ENCODE peak calls at places on chromosomes 13 and 19, in four cellular contexts. R is A549, Z is GM12878, S is K562. N is an unnamed sample.

GRCh38 chr19:279231-279630 is 12.0 kb downstream of the PLPP2 start:
- DNase-seq in R (no peak), Z (no peak), S (no peak), N (no peak)

GRCh38 chr13:110497003-110497402 is 64.5 kb downstream of the RAB20 start:
- DNase-seq in R (no peak), Z (no peak), S (no peak), N (no peak)

GRCh38 chr13:67131393-67131792 is 98.7 kb downstream of the PCDH9 start:
- DNase-seq in R (no peak), Z (no peak), S (no peak), N (no peak)

GRCh38 chr13:29676941-29677452 is 81.5 kb upstream of the SLC7A1 start:
- DNase-seq in R (peak), Z (no peak), S (no peak), N (no peak)

GRCh38 chr19:42450314-42450934 is 7.7 kb upstream of the CXCL17 start:
- DNase-seq in R (peak), Z (peak), S (peak), N (peak)

GRCh38 chr19:33374406-33374703 is 846 bp downstream of the CEBPG start:
- DNase-seq in R (no peak), Z (no peak), S (peak), N (no peak)

GRCh38 chr13:21736926-21737325 is 66.1 kb downstream of the FGF9 start:
- DNase-seq in R (no peak), Z (no peak), S (no peak), N (no peak)

GRCh38 chr13:94825507-94825906 is 113.2 kb upstream of the SOX21 start:
- DNase-seq in R (no peak), Z (no peak), S (no peak), N (no peak)

GRCh38 chr13:83024226-83024625 is 858.0 kb downstream of the SLITRK1 start:
- DNase-seq in R (no peak), Z (no peak), S (no peak), N (no peak)

GRCh38 chr19:18858906-18859646 is 27.3 kb downstream of the UPF1 start:
- DNase-seq in R (no peak), Z (no peak), S (no peak), N (no peak)

GRCh38 chr13:45055902-45056648 is 64.2 kb upstream of the GTF2F2 start:
- DNase-seq in R (no peak), Z (no peak), S (peak), N (no peak)

GRCh38 chr13:65914707-65915106 is 1315.4 kb downstream of the PCDH9 start:
- DNase-seq in R (no peak), Z (no peak), S (no peak), N (no peak)

GRCh38 chr13:71515639-71516038 is 351.4 kb downstream of the DACH1 start:
- DNase-seq in R (no peak), Z (no peak), S (no peak), N (no peak)

GRCh38 chr19:19280561-19280960 is 7.5 kb upstream of the TM6SF2 start:
- DNase-seq in R (no peak), Z (no peak), S (no peak), N (no peak)

GRCh38 chr13:26112843-26113242 is 61.0 kb upstream of the SHISA2 start:
- DNase-seq in R (peak), Z (no peak), S (peak), N (no peak)

GRCh38 chr19:55383279-55383788 is 758 bp downstream of the TMEM238 start:
- DNase-seq in R (no peak), Z (no peak), S (no peak), N (no peak)

GRCh38 chr13:32468502-32469147 is 40.7 kb upstream of the N4BP2L1 start:
- DNase-seq in R (peak), Z (no peak), S (peak), N (no peak)

GRCh38 chr19:45863840-45864628 is at the start of gene FOXA3:
- DNase-seq in R (peak), Z (no peak), S (peak), N (peak)

GRCh38 chr19:3990815-3991117 is 5.5 kb upstream of the EEF2 start:
- DNase-seq in R (no peak), Z (no peak), S (no peak), N (no peak)

DNA sequence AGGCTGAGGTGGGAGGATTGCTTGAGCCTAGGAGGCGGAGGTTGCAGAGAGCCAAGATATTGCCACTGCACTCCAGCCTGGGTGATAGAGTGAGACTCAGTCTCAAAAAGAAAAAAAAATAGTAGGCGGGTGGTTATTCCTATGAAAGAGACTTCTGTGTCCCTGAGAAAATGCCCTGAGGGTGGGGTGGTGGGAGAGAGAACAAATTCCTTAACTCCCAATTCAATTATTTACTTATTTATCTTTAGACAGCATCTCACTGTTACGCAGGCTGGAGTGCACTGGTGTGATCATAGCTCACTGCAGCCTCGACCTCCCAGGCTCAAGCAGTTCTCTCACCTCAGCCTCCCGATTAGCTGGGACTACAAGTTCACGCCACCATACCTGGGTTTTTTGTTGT is 10.4 kb upstream of the EEF2 start:
- DNase-seq in R (no peak), Z (no peak), S (no peak), N (peak)
- TF ChIP-seq CHD4 in R (no peak), Z (no peak), S (no peak), N (no peak)

GRCh38 chr19:57317503-57317902 is 2.8 kb upstream of the ZNF543 start:
- DNase-seq in R (no peak), Z (no peak), S (no peak), N (no peak)
- TF ChIP-seq CHD4 in R (no peak), Z (no peak), S (no peak), N (no peak)

GRCh38 chr13:114101325-114101821 is 31.1 kb downstream of the RASA3 start:
- DNase-seq in R (no peak), Z (no peak), S (no peak), N (no peak)

GRCh38 chr13:114100446-114101320 is 31.7 kb downstream of the RASA3 start:
- DNase-seq in R (no peak), Z (no peak), S (no peak), N (no peak)

GRCh38 chr13:114097893-114098688 is 34.3 kb downstream of the RASA3 start:
- DNase-seq in R (no peak), Z (no peak), S (no peak), N (no peak)

GRCh38 chr13:114099191-114099590 is 33.2 kb downstream of the RASA3 start:
- DNase-seq in R (peak), Z (no peak), S (peak), N (peak)

GRCh38 chr13:114099918-114100445 is 32.4 kb downstream of the RASA3 start:
- DNase-seq in R (peak), Z (no peak), S (no peak), N (peak)
- TF ChIP-seq CHD4 in R (no peak), Z (no peak), S (no peak), N (no peak)

DNA sequence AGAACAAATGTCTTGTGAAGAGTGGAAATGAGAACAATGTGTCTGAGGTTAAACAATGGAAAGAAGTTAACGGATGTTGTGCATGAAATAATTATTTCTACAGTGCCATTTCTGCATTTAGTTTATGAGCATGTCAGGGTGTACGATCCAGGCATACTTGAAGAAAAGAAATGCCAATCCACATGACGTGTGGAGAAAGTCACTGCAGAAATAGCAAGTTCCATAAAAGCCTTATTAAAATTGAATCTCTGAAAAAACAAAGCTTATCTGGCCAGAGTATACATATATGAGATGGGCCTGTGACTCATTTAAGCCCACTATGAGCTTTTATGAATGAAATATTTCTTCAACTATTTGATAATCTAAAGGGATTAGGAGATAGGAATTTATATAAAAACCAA is 426.1 kb downstream of the EFNB2 start:
- DNase-seq in R (no peak), Z (no peak), S (no peak), N (no peak)
- TF ChIP-seq CHD4 in R (no peak), Z (no peak), S (no peak), N (no peak)

DNA sequence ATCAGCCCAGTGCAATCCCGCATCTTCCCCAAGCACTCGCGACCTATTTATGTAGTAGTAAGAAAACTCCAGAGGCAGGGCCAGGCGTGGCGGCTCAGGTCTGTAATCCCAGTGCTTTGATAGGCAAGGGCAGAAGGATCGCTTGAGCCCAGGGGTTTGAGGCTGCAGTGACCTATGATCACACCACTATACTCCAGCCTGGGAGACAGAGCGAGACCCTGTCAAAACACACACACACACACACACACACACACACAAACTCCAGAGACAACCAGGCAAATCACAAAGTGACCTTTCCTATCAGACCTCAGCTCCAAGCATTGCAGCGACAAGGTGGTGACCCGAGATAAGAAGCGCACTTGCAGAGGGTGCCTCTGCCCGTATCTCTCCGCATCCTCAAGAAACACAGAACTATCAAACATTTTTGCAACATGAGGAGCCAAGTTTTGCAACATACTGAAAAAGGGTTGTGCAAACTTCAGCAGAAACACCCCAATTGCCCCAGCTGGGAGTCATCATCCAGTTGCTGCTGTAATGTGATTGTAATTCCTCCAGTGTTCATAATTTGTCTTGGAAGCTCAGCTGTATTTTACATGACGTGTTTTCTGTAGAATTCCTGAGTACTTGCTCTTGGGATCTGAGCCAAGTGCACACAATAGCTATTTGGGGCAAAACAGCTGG is 8.7 kb upstream of the KLF2 start:
- DNase-seq in R (no peak), Z (no peak), S (peak), N (no peak)
- TF ChIP-seq CHD4 in R (no peak), Z (no peak), S (no peak), N (no peak)

GRCh38 chr19:10712754-10713153 is 5.1 kb upstream of the DNM2 start:
- DNase-seq in R (no peak), Z (no peak), S (no peak), N (no peak)
- TF ChIP-seq CHD4 in R (no peak), Z (no peak), S (no peak), N (no peak)

DNA sequence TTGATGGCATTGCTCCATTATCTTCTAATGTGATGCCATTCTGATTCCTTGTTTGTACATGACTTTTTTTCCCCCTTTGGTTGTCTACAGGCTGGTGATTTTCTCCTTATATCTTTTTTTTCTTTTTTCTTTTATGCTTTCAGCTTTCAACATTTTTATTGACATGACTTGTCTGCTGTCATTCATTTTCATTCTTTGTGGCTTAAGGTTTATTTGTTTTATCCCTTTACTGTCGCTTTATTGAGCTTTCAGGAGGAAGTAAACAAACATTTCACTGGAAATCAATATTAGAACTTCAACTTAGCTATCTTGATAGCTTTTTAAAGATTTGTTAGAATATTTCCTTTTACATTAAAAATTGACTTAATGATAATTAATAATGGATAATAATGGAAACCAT is 9.7 kb downstream of the ITM2B start:
- DNase-seq in R (no peak), Z (no peak), S (no peak), N (no peak)
- TF ChIP-seq CHD4 in R (no peak), Z (no peak), S (no peak), N (no peak)

DNA sequence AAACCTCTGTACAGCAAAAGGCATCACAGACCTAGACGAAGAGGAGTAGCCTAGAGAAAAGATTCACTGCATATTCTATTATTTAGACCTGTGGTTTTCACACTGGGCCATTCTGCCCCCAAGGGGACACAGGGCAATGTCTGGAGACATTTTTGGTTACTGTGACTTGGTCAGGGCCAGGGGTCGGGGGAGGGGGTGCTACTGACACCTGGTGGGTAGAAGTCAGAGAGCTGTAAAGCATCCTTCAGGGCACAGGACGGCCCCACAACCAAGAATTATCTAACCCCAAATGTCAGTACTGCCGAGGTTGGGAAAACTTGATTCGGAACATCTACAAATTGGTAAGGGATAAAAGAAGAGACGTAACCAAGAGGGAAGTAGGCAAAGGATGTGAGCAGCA is 11.3 kb downstream of the ELAVL1 start:
- DNase-seq in R (no peak), Z (no peak), S (no peak), N (no peak)
- TF ChIP-seq CHD4 in R (no peak), Z (no peak), S (no peak), N (no peak)

N was measured in HepG2.